ENCODE peak calls at places on chromosomes 12 and 14, in seven cellular contexts. One of them, this sample, is unnamed. For H3K4me1, the result is how much of the 10 kb centered on the place peaks cover.

GRCh38 chr14:82047777-82048470 is 514.3 kb upstream of the SEL1L start:
- DNase-seq in iPS DF 6.9: no peak
- DNase-seq in DND-41: no peak
- DNase-seq in tibial artery: no peak
- DNase-seq in small intestine: no peak
- DNase-seq in cardiac muscle cell: no peak
- DNase-seq in neural progenitor cell: no peak
- DNase-seq in this sample: no peak

GRCh38 chr14:74652541-74652940 is 40.5 kb upstream of the LTBP2 start:
- DNase-seq in iPS DF 6.9: no peak
- DNase-seq in tibial artery: peak
- DNase-seq in cardiac muscle cell: no peak
- DNase-seq in small intestine: no peak
- DNase-seq in DND-41: no peak
- DNase-seq in neural progenitor cell: no peak
- DNase-seq in this sample: no peak

GRCh38 chr12:20549115-20549719 is 145.9 kb upstream of the SLCO1C1 start:
- DNase-seq in DND-41: no peak
- DNase-seq in iPS DF 6.9: peak
- DNase-seq in cardiac muscle cell: peak
- DNase-seq in neural progenitor cell: peak
- DNase-seq in small intestine: peak
- DNase-seq in tibial artery: no peak
- DNase-seq in this sample: no peak

GRCh38 chr12:43210437-43211197 is 341.4 kb downstream of the ADAMTS20 start:
- DNase-seq in neural progenitor cell: no peak
- DNase-seq in tibial artery: no peak
- DNase-seq in DND-41: no peak
- DNase-seq in iPS DF 6.9: no peak
- DNase-seq in small intestine: no peak
- DNase-seq in cardiac muscle cell: peak
- DNase-seq in this sample: peak

GRCh38 chr12:128994869-128995268 is 141.6 kb downstream of the GLT1D1 start:
- DNase-seq in neural progenitor cell: no peak
- DNase-seq in tibial artery: no peak
- DNase-seq in DND-41: no peak
- DNase-seq in iPS DF 6.9: no peak
- DNase-seq in small intestine: peak
- DNase-seq in cardiac muscle cell: no peak
- DNase-seq in this sample: no peak

GRCh38 chr12:110686294-110686903 is 2.5 kb downstream of the HVCN1 start:
- DNase-seq in tibial artery: no peak
- DNase-seq in neural progenitor cell: no peak
- DNase-seq in DND-41: no peak
- DNase-seq in iPS DF 6.9: no peak
- DNase-seq in small intestine: no peak
- DNase-seq in cardiac muscle cell: no peak
- DNase-seq in this sample: no peak

GRCh38 chr12:8823565-8824300 is 1.3 kb downstream of the A2ML1 start:
- DNase-seq in cardiac muscle cell: peak
- DNase-seq in neural progenitor cell: peak
- DNase-seq in DND-41: peak
- DNase-seq in small intestine: peak
- DNase-seq in tibial artery: no peak
- DNase-seq in iPS DF 6.9: peak
- DNase-seq in this sample: peak

GRCh38 chr14:87901196-87901595 is 91.8 kb downstream of the GALC start:
- DNase-seq in iPS DF 6.9: no peak
- DNase-seq in neural progenitor cell: no peak
- DNase-seq in cardiac muscle cell: peak
- DNase-seq in DND-41: no peak
- DNase-seq in tibial artery: no peak
- DNase-seq in small intestine: no peak
- DNase-seq in this sample: no peak

GRCh38 chr12:100398307-100398706 is 41.4 kb downstream of the SLC17A8 start:
- DNase-seq in tibial artery: no peak
- DNase-seq in DND-41: no peak
- DNase-seq in cardiac muscle cell: no peak
- DNase-seq in neural progenitor cell: no peak
- DNase-seq in small intestine: peak
- DNase-seq in iPS DF 6.9: no peak
- DNase-seq in this sample: no peak

GRCh38 chr12:26239127-26239500 is 43.7 kb downstream of the SSPN start:
- DNase-seq in iPS DF 6.9: no peak
- DNase-seq in DND-41: no peak
- DNase-seq in neural progenitor cell: no peak
- DNase-seq in tibial artery: no peak
- DNase-seq in small intestine: no peak
- DNase-seq in cardiac muscle cell: no peak
- DNase-seq in this sample: no peak

GRCh38 chr12:124441443-124442190 is 125.8 kb downstream of the NCOR2 start:
- DNase-seq in small intestine: no peak
- DNase-seq in tibial artery: no peak
- DNase-seq in DND-41: no peak
- DNase-seq in cardiac muscle cell: peak
- DNase-seq in neural progenitor cell: no peak
- DNase-seq in iPS DF 6.9: no peak
- DNase-seq in this sample: no peak

DNA sequence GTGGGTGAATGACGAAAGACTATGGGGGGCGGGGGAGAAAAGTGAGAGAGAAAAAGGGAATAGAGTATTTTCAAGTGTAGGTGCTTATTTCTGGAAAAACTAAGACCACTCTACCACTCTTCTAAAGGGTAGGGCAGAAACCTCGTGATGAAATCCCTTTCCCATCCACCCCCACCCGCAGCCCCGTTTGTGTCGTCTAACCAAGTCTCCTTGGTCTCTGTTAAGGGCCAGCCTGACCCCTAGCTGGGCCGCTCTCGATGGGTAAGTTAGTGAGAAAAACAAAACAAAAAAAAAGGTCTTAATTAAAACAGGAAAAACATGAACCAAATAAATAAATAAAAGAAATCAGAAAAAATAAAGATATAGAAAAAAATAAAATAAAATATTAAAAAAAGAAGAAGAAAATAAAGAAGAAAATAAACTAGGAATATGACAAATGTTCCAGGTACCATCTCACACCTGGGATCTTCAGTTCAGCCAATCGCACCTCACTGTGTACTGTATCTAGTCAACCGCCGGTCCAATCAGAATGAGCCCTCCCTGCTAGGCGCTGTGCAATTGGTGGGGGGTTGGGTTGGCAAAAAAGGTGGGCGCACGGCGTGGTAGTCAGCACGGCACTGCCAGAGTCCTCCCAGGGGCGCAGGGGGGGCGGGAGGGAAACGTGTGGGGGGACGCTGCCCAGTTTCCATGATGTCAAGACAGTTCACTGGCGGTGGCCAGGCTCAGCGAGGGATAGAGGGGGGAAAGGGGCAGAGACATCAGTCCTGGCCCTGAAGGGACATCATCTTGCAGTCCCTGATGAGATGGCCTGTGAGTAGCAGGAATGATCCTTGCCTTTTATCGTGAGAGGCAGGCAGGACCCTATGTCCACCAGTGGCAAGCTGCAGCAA is 9.8 kb upstream of the CDH24 start:
- DNase-seq in DND-41: no peak
- DNase-seq in tibial artery: peak
- DNase-seq in cardiac muscle cell: no peak
- DNase-seq in small intestine: no peak
- DNase-seq in neural progenitor cell: no peak
- DNase-seq in iPS DF 6.9: no peak
- DNase-seq in this sample: no peak
- H3K4me1 ChIP-seq in DND-41: under half
- H3K4me1 ChIP-seq in tibial artery: under half
- H3K4me1 ChIP-seq in cardiac muscle cell: under half
- H3K4me1 ChIP-seq in small intestine: under half
- H3K4me1 ChIP-seq in neural progenitor cell: under half
- H3K4me1 ChIP-seq in iPS DF 6.9: under half
- H3K4me1 ChIP-seq in this sample: under half

DNA sequence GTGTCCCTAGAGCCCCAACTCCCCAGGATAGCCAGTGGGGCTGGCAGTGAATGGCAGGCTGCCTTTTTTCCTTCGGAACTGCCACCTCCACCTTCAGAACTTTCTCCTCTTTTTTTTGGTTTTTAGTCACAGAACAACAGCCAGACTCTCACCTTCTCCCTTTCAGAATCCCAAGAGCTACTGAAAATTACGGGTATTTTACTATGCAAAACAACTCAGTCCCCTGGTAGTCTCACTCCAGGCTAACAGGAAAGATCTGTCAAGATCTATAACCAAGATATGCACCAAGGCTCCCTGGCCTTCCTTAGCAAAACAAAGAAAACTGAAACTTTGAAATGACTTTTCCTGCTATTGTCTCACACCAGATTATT is 12.5 kb downstream of the PLEKHG6 start:
- DNase-seq in iPS DF 6.9: no peak
- DNase-seq in tibial artery: no peak
- DNase-seq in DND-41: no peak
- DNase-seq in small intestine: no peak
- DNase-seq in neural progenitor cell: no peak
- DNase-seq in cardiac muscle cell: no peak
- DNase-seq in this sample: no peak
- H3K4me1 ChIP-seq in iPS DF 6.9: under half
- H3K4me1 ChIP-seq in tibial artery: under half
- H3K4me1 ChIP-seq in DND-41: under half
- H3K4me1 ChIP-seq in small intestine: under half
- H3K4me1 ChIP-seq in neural progenitor cell: under half
- H3K4me1 ChIP-seq in cardiac muscle cell: under half
- H3K4me1 ChIP-seq in this sample: under half

DNA sequence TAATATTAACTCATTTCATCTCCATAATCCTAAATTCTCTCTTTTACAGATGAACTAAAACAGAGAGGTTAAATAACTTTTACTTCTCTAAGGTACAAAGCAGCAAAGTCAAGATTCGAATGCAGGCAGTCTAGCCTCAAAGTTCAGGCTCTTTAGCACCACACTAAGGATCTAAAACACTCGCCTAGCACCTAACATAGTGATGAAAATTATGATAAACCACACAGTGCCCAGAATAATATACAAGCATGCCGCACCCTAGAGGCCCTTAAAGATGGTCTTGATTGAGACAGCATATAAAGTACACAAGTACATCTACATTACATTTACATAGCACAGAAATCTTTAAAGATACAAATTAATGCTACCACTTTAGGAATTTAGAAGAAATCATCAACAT is 207.1 kb downstream of the MED13L start:
- DNase-seq in neural progenitor cell: no peak
- DNase-seq in tibial artery: no peak
- DNase-seq in DND-41: no peak
- DNase-seq in small intestine: no peak
- DNase-seq in iPS DF 6.9: no peak
- DNase-seq in cardiac muscle cell: no peak
- DNase-seq in this sample: no peak
- H3K4me1 ChIP-seq in neural progenitor cell: under half
- H3K4me1 ChIP-seq in tibial artery: under half
- H3K4me1 ChIP-seq in DND-41: under half
- H3K4me1 ChIP-seq in small intestine: under half
- H3K4me1 ChIP-seq in iPS DF 6.9: under half
- H3K4me1 ChIP-seq in cardiac muscle cell: half or more
- H3K4me1 ChIP-seq in this sample: under half

GRCh38 chr12:96365604-96366230 is 34.5 kb downstream of the CDK17 start:
- DNase-seq in iPS DF 6.9: no peak
- DNase-seq in neural progenitor cell: no peak
- DNase-seq in DND-41: no peak
- DNase-seq in small intestine: no peak
- DNase-seq in tibial artery: no peak
- DNase-seq in cardiac muscle cell: peak
- DNase-seq in this sample: no peak
- H3K4me1 ChIP-seq in iPS DF 6.9: under half
- H3K4me1 ChIP-seq in neural progenitor cell: under half
- H3K4me1 ChIP-seq in DND-41: under half
- H3K4me1 ChIP-seq in small intestine: under half
- H3K4me1 ChIP-seq in tibial artery: under half
- H3K4me1 ChIP-seq in cardiac muscle cell: under half
- H3K4me1 ChIP-seq in this sample: under half

GRCh38 chr12:101604132-101604531 is 9.4 kb downstream of the MYBPC1 start:
- DNase-seq in neural progenitor cell: no peak
- DNase-seq in small intestine: peak
- DNase-seq in iPS DF 6.9: no peak
- DNase-seq in cardiac muscle cell: no peak
- DNase-seq in DND-41: no peak
- DNase-seq in tibial artery: no peak
- DNase-seq in this sample: no peak

GRCh38 chr12:101612162-101612916 is 17.6 kb downstream of the MYBPC1 start:
- DNase-seq in small intestine: no peak
- DNase-seq in tibial artery: no peak
- DNase-seq in DND-41: no peak
- DNase-seq in cardiac muscle cell: no peak
- DNase-seq in neural progenitor cell: no peak
- DNase-seq in iPS DF 6.9: no peak
- DNase-seq in this sample: no peak

GRCh38 chr12:101608301-101609133 is 13.7 kb downstream of the MYBPC1 start:
- DNase-seq in cardiac muscle cell: no peak
- DNase-seq in small intestine: peak
- DNase-seq in DND-41: no peak
- DNase-seq in tibial artery: no peak
- DNase-seq in iPS DF 6.9: no peak
- DNase-seq in neural progenitor cell: no peak
- DNase-seq in this sample: no peak

GRCh38 chr12:101607894-101608293 is 13.1 kb downstream of the MYBPC1 start:
- DNase-seq in small intestine: peak
- DNase-seq in tibial artery: no peak
- DNase-seq in iPS DF 6.9: no peak
- DNase-seq in DND-41: no peak
- DNase-seq in neural progenitor cell: no peak
- DNase-seq in cardiac muscle cell: no peak
- DNase-seq in this sample: no peak

DNA sequence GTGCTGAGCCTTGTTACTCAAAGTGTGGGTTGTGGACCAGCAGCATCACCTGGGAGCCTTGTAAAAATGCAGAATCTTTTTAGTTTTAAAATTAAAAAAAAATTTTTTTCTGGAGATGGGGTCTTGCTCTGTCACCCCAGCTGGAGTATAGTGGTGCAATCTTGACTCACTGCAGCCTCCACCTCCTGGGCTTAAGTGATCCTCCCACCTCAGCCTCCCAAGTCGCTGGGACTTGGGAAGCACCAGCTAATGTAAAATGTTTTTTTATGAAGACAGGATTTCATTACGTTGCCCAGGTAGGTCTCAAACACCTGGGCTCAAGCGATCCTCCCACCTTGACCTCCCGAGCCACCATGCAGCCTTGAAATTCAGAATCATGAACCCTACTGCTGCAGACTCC is 14.4 kb downstream of the MYBPC1 start:
- DNase-seq in small intestine: no peak
- DNase-seq in neural progenitor cell: no peak
- DNase-seq in DND-41: no peak
- DNase-seq in cardiac muscle cell: no peak
- DNase-seq in iPS DF 6.9: no peak
- DNase-seq in tibial artery: no peak
- DNase-seq in this sample: no peak
- H3K4me1 ChIP-seq in small intestine: under half
- H3K4me1 ChIP-seq in neural progenitor cell: under half
- H3K4me1 ChIP-seq in DND-41: under half
- H3K4me1 ChIP-seq in cardiac muscle cell: under half
- H3K4me1 ChIP-seq in iPS DF 6.9: under half
- H3K4me1 ChIP-seq in tibial artery: under half
- H3K4me1 ChIP-seq in this sample: under half

This sample was measured in OCI-LY7.